ENCODE peak calls at places on chromosomes 3 and 15, in seven cellular contexts. One of them, this sample, is unnamed.
A peak's percentile ranks its signal among the peaks of the same experiment; 100 is the strongest.

GRCh38 chr15:90149609-90150340 is 47.5 kb upstream of the IDH2 start:
- DNase-seq in fibroblast of the aortic adventitia: no peak
- DNase-seq in Calu3: no peak
- DNase-seq in tibial nerve: no peak
- DNase-seq in WERI-Rb-1: no peak
- DNase-seq in psoas muscle: no peak
- DNase-seq in GM06990: no peak
- DNase-seq in this sample: no peak

GRCh38 chr3:189249987-189250386 is 78.2 kb downstream of the TPRG1 start:
- DNase-seq in psoas muscle: no peak
- DNase-seq in WERI-Rb-1: no peak
- DNase-seq in GM06990: no peak
- DNase-seq in fibroblast of the aortic adventitia: no peak
- DNase-seq in Calu3: no peak
- DNase-seq in tibial nerve: no peak
- DNase-seq in this sample: no peak

GRCh38 chr3:176159796-176160195 is 1037.5 kb downstream of the TBL1XR1 start:
- DNase-seq in fibroblast of the aortic adventitia: no peak
- DNase-seq in tibial nerve: no peak
- DNase-seq in psoas muscle: no peak
- DNase-seq in GM06990: no peak
- DNase-seq in WERI-Rb-1: no peak
- DNase-seq in Calu3: peak; percentile 47
- DNase-seq in this sample: no peak

GRCh38 chr3:39332525-39332924 is 3.0 kb downstream of the CCR8 start:
- DNase-seq in tibial nerve: no peak
- DNase-seq in GM06990: no peak
- DNase-seq in WERI-Rb-1: no peak
- DNase-seq in Calu3: no peak
- DNase-seq in psoas muscle: no peak
- DNase-seq in fibroblast of the aortic adventitia: no peak
- DNase-seq in this sample: no peak

GRCh38 chr15:66830358-66830757 is 128.3 kb downstream of the SMAD6 start:
- DNase-seq in GM06990: no peak
- DNase-seq in Calu3: peak; percentile 76
- DNase-seq in WERI-Rb-1: no peak
- DNase-seq in fibroblast of the aortic adventitia: peak; percentile 66
- DNase-seq in psoas muscle: no peak
- DNase-seq in tibial nerve: no peak
- DNase-seq in this sample: no peak

GRCh38 chr3:49296781-49297420 is 19.9 kb upstream of the C3orf62 start:
- DNase-seq in psoas muscle: peak; percentile 72
- DNase-seq in Calu3: no peak
- DNase-seq in GM06990: no peak
- DNase-seq in tibial nerve: peak; percentile 62
- DNase-seq in WERI-Rb-1: no peak
- DNase-seq in fibroblast of the aortic adventitia: peak; percentile 82
- DNase-seq in this sample: no peak

GRCh38 chr3:144187531-144188230 is 216.1 kb downstream of the DIPK2A start:
- DNase-seq in tibial nerve: no peak
- DNase-seq in fibroblast of the aortic adventitia: peak; percentile 47
- DNase-seq in psoas muscle: no peak
- DNase-seq in Calu3: no peak
- DNase-seq in GM06990: no peak
- DNase-seq in WERI-Rb-1: no peak
- DNase-seq in this sample: no peak

GRCh38 chr15:31352283-31352880 is 25.7 kb downstream of the KLF13 start:
- DNase-seq in psoas muscle: peak; percentile 95
- DNase-seq in GM06990: no peak
- DNase-seq in fibroblast of the aortic adventitia: no peak
- DNase-seq in tibial nerve: no peak
- DNase-seq in Calu3: no peak
- DNase-seq in WERI-Rb-1: peak; percentile 24
- DNase-seq in this sample: no peak

GRCh38 chr15:31128919-31129768 is 27.6 kb upstream of the TRPM1 start:
- DNase-seq in Calu3: peak; percentile 55
- DNase-seq in WERI-Rb-1: peak; percentile 72
- DNase-seq in GM06990: peak; percentile 71
- DNase-seq in psoas muscle: peak; percentile 87
- DNase-seq in tibial nerve: peak; percentile 74
- DNase-seq in fibroblast of the aortic adventitia: peak; percentile 72
- DNase-seq in this sample: peak; percentile 73

GRCh38 chr15:41513282-41514227 is at the start of gene LTK:
- DNase-seq in Calu3: no peak
- DNase-seq in fibroblast of the aortic adventitia: no peak
- DNase-seq in WERI-Rb-1: peak; percentile 91
- DNase-seq in tibial nerve: no peak
- DNase-seq in psoas muscle: no peak
- DNase-seq in GM06990: peak; percentile 45
- DNase-seq in this sample: peak; percentile 53

GRCh38 chr3:189267981-189268613 is 96.3 kb downstream of the TPRG1 start:
- DNase-seq in fibroblast of the aortic adventitia: peak; percentile 40
- DNase-seq in GM06990: no peak
- DNase-seq in WERI-Rb-1: no peak
- DNase-seq in tibial nerve: no peak
- DNase-seq in psoas muscle: no peak
- DNase-seq in Calu3: peak; percentile 54
- DNase-seq in this sample: no peak

GRCh38 chr3:189664311-189664710 is 33.1 kb downstream of the TP63 start:
- DNase-seq in fibroblast of the aortic adventitia: peak; percentile 97
- DNase-seq in psoas muscle: no peak
- DNase-seq in GM06990: no peak
- DNase-seq in tibial nerve: peak; percentile 41
- DNase-seq in WERI-Rb-1: no peak
- DNase-seq in Calu3: no peak
- DNase-seq in this sample: no peak

GRCh38 chr3:37594873-37595783 is 266.6 kb upstream of the CTDSPL start:
- DNase-seq in GM06990: no peak
- DNase-seq in WERI-Rb-1: no peak
- DNase-seq in tibial nerve: no peak
- DNase-seq in psoas muscle: no peak
- DNase-seq in fibroblast of the aortic adventitia: no peak
- DNase-seq in Calu3: no peak
- DNase-seq in this sample: no peak

GRCh38 chr3:182105875-182106274 is 394.1 kb downstream of the SOX2 start:
- DNase-seq in tibial nerve: no peak
- DNase-seq in psoas muscle: no peak
- DNase-seq in WERI-Rb-1: no peak
- DNase-seq in Calu3: no peak
- DNase-seq in GM06990: no peak
- DNase-seq in fibroblast of the aortic adventitia: no peak
- DNase-seq in this sample: no peak

GRCh38 chr15:53671545-53671944 is 87.9 kb downstream of the WDR72 start:
- DNase-seq in Calu3: no peak
- DNase-seq in psoas muscle: no peak
- DNase-seq in GM06990: no peak
- DNase-seq in tibial nerve: no peak
- DNase-seq in WERI-Rb-1: no peak
- DNase-seq in fibroblast of the aortic adventitia: no peak
- DNase-seq in this sample: no peak

GRCh38 chr3:119571230-119571629 is 8.1 kb upstream of the ADPRH start:
- DNase-seq in Calu3: no peak
- DNase-seq in GM06990: no peak
- DNase-seq in fibroblast of the aortic adventitia: no peak
- DNase-seq in psoas muscle: no peak
- DNase-seq in WERI-Rb-1: no peak
- DNase-seq in tibial nerve: no peak
- DNase-seq in this sample: no peak

GRCh38 chr3:140018556-140018955 is 83.6 kb downstream of the CLSTN2 start:
- DNase-seq in psoas muscle: no peak
- DNase-seq in WERI-Rb-1: no peak
- DNase-seq in fibroblast of the aortic adventitia: no peak
- DNase-seq in tibial nerve: no peak
- DNase-seq in GM06990: no peak
- DNase-seq in Calu3: no peak
- DNase-seq in this sample: no peak
- TF ChIP-seq CTCF in psoas muscle: no peak
- TF ChIP-seq CTCF in WERI-Rb-1: no peak
- TF ChIP-seq CTCF in fibroblast of the aortic adventitia: no peak
- TF ChIP-seq CTCF in tibial nerve: no peak
- TF ChIP-seq CTCF in GM06990: no peak
- TF ChIP-seq CTCF in Calu3: no peak
- TF ChIP-seq CTCF in this sample: no peak

GRCh38 chr15:74460903-74461846 is at the start of gene UBL7:
- DNase-seq in GM06990: peak; percentile 92
- DNase-seq in psoas muscle: peak; percentile 98
- DNase-seq in fibroblast of the aortic adventitia: peak; percentile 94
- DNase-seq in WERI-Rb-1: peak; percentile 98
- DNase-seq in tibial nerve: peak; percentile 97
- DNase-seq in Calu3: peak; percentile 98
- DNase-seq in this sample: peak; percentile 93
- TF ChIP-seq CTCF in GM06990: peak; percentile 37
- TF ChIP-seq CTCF in psoas muscle: no peak
- TF ChIP-seq CTCF in fibroblast of the aortic adventitia: peak; percentile 37
- TF ChIP-seq CTCF in WERI-Rb-1: peak; percentile 23
- TF ChIP-seq CTCF in tibial nerve: peak; percentile 16
- TF ChIP-seq CTCF in Calu3: no peak
- TF ChIP-seq CTCF in this sample: no peak

GRCh38 chr15:99982662-99983061 is 249.4 kb upstream of the LYSMD4 start:
- DNase-seq in GM06990: no peak
- DNase-seq in Calu3: no peak
- DNase-seq in tibial nerve: no peak
- DNase-seq in psoas muscle: peak; percentile 28
- DNase-seq in fibroblast of the aortic adventitia: no peak
- DNase-seq in WERI-Rb-1: no peak
- DNase-seq in this sample: no peak

GRCh38 chr15:99981839-99982658 is 248.8 kb upstream of the LYSMD4 start:
- DNase-seq in psoas muscle: peak; percentile 18
- DNase-seq in Calu3: no peak
- DNase-seq in fibroblast of the aortic adventitia: no peak
- DNase-seq in tibial nerve: no peak
- DNase-seq in WERI-Rb-1: no peak
- DNase-seq in GM06990: no peak
- DNase-seq in this sample: no peak

GRCh38 chr15:99979371-99979770 is 246.1 kb upstream of the LYSMD4 start:
- DNase-seq in fibroblast of the aortic adventitia: no peak
- DNase-seq in Calu3: no peak
- DNase-seq in tibial nerve: no peak
- DNase-seq in GM06990: no peak
- DNase-seq in WERI-Rb-1: no peak
- DNase-seq in psoas muscle: peak; percentile 29
- DNase-seq in this sample: no peak

GRCh38 chr15:99980791-99981190 is 247.6 kb upstream of the LYSMD4 start:
- DNase-seq in GM06990: no peak
- DNase-seq in Calu3: no peak
- DNase-seq in fibroblast of the aortic adventitia: no peak
- DNase-seq in WERI-Rb-1: no peak
- DNase-seq in tibial nerve: no peak
- DNase-seq in psoas muscle: peak; percentile 45
- DNase-seq in this sample: no peak

DNA sequence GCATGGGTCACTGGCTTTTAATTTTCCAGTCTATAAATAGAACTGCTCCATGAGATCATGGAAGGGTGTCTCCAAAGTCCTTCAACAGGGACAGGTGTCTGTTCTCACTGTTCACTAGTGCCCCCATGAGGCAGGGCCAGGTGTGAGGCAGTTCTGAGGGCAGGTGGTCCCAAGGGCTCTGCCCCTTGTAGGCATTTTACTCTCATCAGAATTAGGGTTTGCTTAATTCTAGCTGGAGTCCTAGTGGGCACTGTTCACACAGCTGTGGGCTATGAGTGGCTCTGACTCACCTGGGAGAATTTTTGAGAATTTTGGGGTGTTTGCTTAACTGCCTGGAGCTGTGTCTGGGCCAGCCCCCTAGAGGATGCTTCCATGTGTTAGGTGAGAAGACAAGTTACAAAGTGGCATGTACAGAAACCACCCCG is 248.0 kb upstream of the LYSMD4 start:
- DNase-seq in Calu3: no peak
- DNase-seq in GM06990: no peak
- DNase-seq in WERI-Rb-1: peak; percentile 24
- DNase-seq in fibroblast of the aortic adventitia: no peak
- DNase-seq in tibial nerve: no peak
- DNase-seq in psoas muscle: peak; percentile 31
- DNase-seq in this sample: no peak
- TF ChIP-seq CTCF in Calu3: no peak
- TF ChIP-seq CTCF in GM06990: peak; percentile 13
- TF ChIP-seq CTCF in WERI-Rb-1: peak; percentile 20
- TF ChIP-seq CTCF in fibroblast of the aortic adventitia: no peak
- TF ChIP-seq CTCF in tibial nerve: no peak
- TF ChIP-seq CTCF in psoas muscle: peak; percentile 43
- TF ChIP-seq CTCF in this sample: no peak

DNA sequence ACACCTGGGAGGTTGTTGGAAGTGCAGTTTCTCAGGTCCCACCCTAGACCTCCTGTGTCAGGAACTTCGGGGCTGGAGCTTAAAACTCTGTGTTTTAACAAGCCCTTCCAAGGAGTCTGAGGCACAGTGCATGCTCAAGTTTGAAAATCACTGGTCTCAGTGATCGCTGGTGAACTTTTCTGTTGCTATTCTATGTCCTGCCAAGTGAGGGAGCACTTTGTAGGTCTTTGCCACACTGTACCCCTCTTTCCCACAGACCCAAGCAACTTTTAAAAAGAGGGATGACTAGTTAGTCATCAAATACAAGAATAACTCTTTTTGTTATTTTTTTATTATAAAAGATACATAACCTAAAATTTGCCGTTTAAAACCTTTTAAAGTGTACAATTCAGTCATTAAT is 133.7 kb downstream of the AGBL1 start:
- DNase-seq in tibial nerve: no peak
- DNase-seq in WERI-Rb-1: no peak
- DNase-seq in fibroblast of the aortic adventitia: no peak
- DNase-seq in GM06990: no peak
- DNase-seq in psoas muscle: no peak
- DNase-seq in Calu3: no peak
- DNase-seq in this sample: no peak
- TF ChIP-seq CTCF in tibial nerve: no peak
- TF ChIP-seq CTCF in WERI-Rb-1: peak; percentile 42
- TF ChIP-seq CTCF in fibroblast of the aortic adventitia: no peak
- TF ChIP-seq CTCF in GM06990: peak; percentile 40
- TF ChIP-seq CTCF in psoas muscle: no peak
- TF ChIP-seq CTCF in Calu3: no peak
- TF ChIP-seq CTCF in this sample: no peak

GRCh38 chr3:47418167-47419082 is 37.6 kb downstream of the PTPN23 start:
- DNase-seq in fibroblast of the aortic adventitia: no peak
- DNase-seq in psoas muscle: no peak
- DNase-seq in WERI-Rb-1: peak; percentile 15
- DNase-seq in Calu3: peak; percentile 33
- DNase-seq in GM06990: no peak
- DNase-seq in tibial nerve: no peak
- DNase-seq in this sample: no peak
- TF ChIP-seq CTCF in fibroblast of the aortic adventitia: peak; percentile 5
- TF ChIP-seq CTCF in psoas muscle: no peak
- TF ChIP-seq CTCF in WERI-Rb-1: peak; percentile 11
- TF ChIP-seq CTCF in Calu3: no peak
- TF ChIP-seq CTCF in GM06990: no peak
- TF ChIP-seq CTCF in tibial nerve: no peak
- TF ChIP-seq CTCF in this sample: no peak

DNA sequence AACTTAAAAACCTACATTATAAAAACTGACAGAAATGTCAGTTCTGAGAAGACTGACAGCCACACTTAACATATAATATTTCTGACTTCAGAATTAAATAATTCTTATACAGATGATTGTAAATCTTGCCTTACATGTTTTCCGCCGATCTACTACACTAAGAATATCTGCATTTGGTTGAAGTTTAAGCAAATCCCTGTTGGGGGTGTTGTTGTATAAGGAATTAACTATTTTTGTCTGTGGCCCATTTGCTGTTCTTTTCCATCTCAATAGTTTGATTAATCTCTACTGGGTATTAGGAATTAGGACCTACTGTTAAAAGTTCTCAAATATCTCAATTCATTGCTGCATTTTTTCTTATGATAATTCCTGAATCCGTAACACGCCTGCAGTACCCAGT is 838.3 kb upstream of the ROBO1 start:
- DNase-seq in Calu3: no peak
- DNase-seq in fibroblast of the aortic adventitia: no peak
- DNase-seq in GM06990: no peak
- DNase-seq in tibial nerve: no peak
- DNase-seq in WERI-Rb-1: no peak
- DNase-seq in psoas muscle: no peak
- DNase-seq in this sample: no peak
- TF ChIP-seq CTCF in Calu3: no peak
- TF ChIP-seq CTCF in fibroblast of the aortic adventitia: no peak
- TF ChIP-seq CTCF in GM06990: no peak
- TF ChIP-seq CTCF in tibial nerve: no peak
- TF ChIP-seq CTCF in WERI-Rb-1: no peak
- TF ChIP-seq CTCF in psoas muscle: no peak
- TF ChIP-seq CTCF in this sample: no peak

This sample was measured in GM20000.